ENCODE peak calls at places on chromosomes 16 and 17, in five cellular contexts. M is mucosa of descending colon; U is stimulated activated CD8-positive, alpha-beta memory T cell treated with anti-CD3 and anti-CD28 coated beads, Interleukin-15, amount 100 ng/mL, for 24 hours; T is OCI-LY7; N is occipital lobe. A is an unnamed sample.

GRCh38 chr16:84454611-84455010 is 49.8 kb downstream of the MEAK7 start:
- DNase-seq in M (peak; percentile 10), U (no peak), T (no peak), N (no peak), A (no peak)

GRCh38 chr16:65954446-65954845 is 412.0 kb upstream of the CDH5 start:
- DNase-seq in M (no peak), U (no peak), T (no peak), N (no peak), A (no peak)

GRCh38 chr17:66169839-66170238 is 22.1 kb downstream of the CEP112 start:
- DNase-seq in M (no peak), U (no peak), T (no peak), N (no peak), A (no peak)

GRCh38 chr17:33520404-33521032 is 227.4 kb upstream of the ASIC2 start:
- DNase-seq in M (peak; percentile 62), U (peak; percentile 32), T (peak; percentile 37), N (no peak), A (no peak)

GRCh38 chr17:17781591-17782424 is 55.0 kb downstream of the SREBF1 start:
- DNase-seq in M (peak; percentile 74), U (no peak), T (no peak), N (peak; percentile 78), A (peak; percentile 92)

GRCh38 chr17:77572851-77573250 is 385.7 kb upstream of the TNRC6C start:
- DNase-seq in M (no peak), U (no peak), T (no peak), N (no peak), A (no peak)

GRCh38 chr17:46143827-46144236 is 49.4 kb downstream of the KANSL1 start:
- DNase-seq in M (no peak), U (no peak), T (no peak), N (no peak), A (no peak)

GRCh38 chr16:17312100-17312732 is 158.5 kb downstream of the XYLT1 start:
- DNase-seq in M (peak; percentile 89), U (no peak), T (no peak), N (no peak), A (no peak)

GRCh38 chr17:9178319-9178718 is 157.0 kb downstream of the NTN1 start:
- DNase-seq in M (no peak), U (no peak), T (no peak), N (no peak), A (no peak)

GRCh38 chr16:28538733-28539596 is at the start of gene NUPR1:
- DNase-seq in M (peak; percentile 90), U (no peak), T (no peak), N (peak; percentile 28), A (peak; percentile 81)

GRCh38 chr16:8848939-8849391 is 19.8 kb downstream of the CARHSP1 start:
- DNase-seq in M (no peak), U (no peak), T (no peak), N (no peak), A (no peak)

GRCh38 chr16:81482329-81483063 is 37.9 kb downstream of the CMIP start:
- DNase-seq in M (no peak), U (no peak), T (no peak), N (no peak), A (no peak)

GRCh38 chr16:57260294-57260929 is 15.4 kb downstream of the ARL2BP start:
- DNase-seq in M (no peak), U (no peak), T (peak; percentile 21), N (no peak), A (peak; percentile 92)

GRCh38 chr17:64084940-64085649 is 44.8 kb downstream of the ERN1 start:
- DNase-seq in M (no peak), U (no peak), T (no peak), N (no peak), A (no peak)

GRCh38 chr17:16464641-16465312 is 27.2 kb downstream of the LRRC75A start:
- DNase-seq in M (peak; percentile 60), U (no peak), T (no peak), N (no peak), A (no peak)

GRCh38 chr17:49565948-49566491 is 9.7 kb upstream of the NXPH3 start:
- DNase-seq in M (no peak), U (no peak), T (no peak), N (peak; percentile 60), A (peak; percentile 35)

GRCh38 chr17:5592382-5592781 is 8.1 kb upstream of the NLRP1 start:
- DNase-seq in M (no peak), U (no peak), T (peak; percentile 62), N (no peak), A (no peak)

GRCh38 chr16:75228143-75228976 is 9.6 kb downstream of the CTRB1 start:
- DNase-seq in M (no peak), U (no peak), T (no peak), N (no peak), A (no peak)

GRCh38 chr16:57610611-57611010 is 17.8 kb upstream of the ADGRG1 start:
- DNase-seq in M (no peak), U (no peak), T (no peak), N (no peak), A (no peak)

GRCh38 chr17:65055280-65055707 is 1.2 kb downstream of the GNA13 start:
- DNase-seq in M (no peak), U (no peak), T (peak; percentile 52), N (no peak), A (no peak)

GRCh38 chr16:85234310-85235235 is 122.3 kb upstream of the CIBAR2 start:
- DNase-seq in M (peak; percentile 65), U (no peak), T (no peak), N (no peak), A (no peak)

GRCh38 chr17:76868669-76869208 is 535 bp downstream of the MGAT5B start:
- DNase-seq in M (no peak), U (no peak), T (no peak), N (no peak), A (no peak)

GRCh38 chr17:49676276-49676868 is 1.5 kb downstream of the SPOP start:
- DNase-seq in M (no peak), U (no peak), T (peak; percentile 96), N (no peak), A (peak; percentile 56)

GRCh38 chr16:18853694-18854093 is 52.3 kb upstream of the ARL6IP1 start:
- DNase-seq in M (no peak), U (no peak), T (no peak), N (no peak), A (no peak)

GRCh38 chr16:48813485-48813884 is 203.5 kb upstream of the N4BP1 start:
- DNase-seq in M (no peak), U (no peak), T (no peak), N (no peak), A (no peak)

GRCh38 chr16:88761830-88762229 is 23.2 kb downstream of the PIEZO1 start:
- DNase-seq in M (no peak), U (no peak), T (no peak), N (no peak), A (no peak)

GRCh38 chr17:38535886-38536285 is 69.9 kb downstream of the SRCIN1 start:
- DNase-seq in M (no peak), U (no peak), T (no peak), N (no peak), A (no peak)

GRCh38 chr17:72977768-72978417 is 114.6 kb downstream of the SLC39A11 start:
- DNase-seq in M (no peak), U (no peak), T (no peak), N (no peak), A (no peak)

GRCh38 chr17:57257213-57257873 is 1.0 kb downstream of the MSI2 start:
- DNase-seq in M (peak; percentile 36), U (no peak), T (peak; percentile 39), N (no peak), A (no peak)

GRCh38 chr16:46612121-46612520 is 9.1 kb downstream of the SHCBP1 start:
- DNase-seq in M (no peak), U (no peak), T (no peak), N (no peak), A (no peak)

GRCh38 chr17:65398036-65398787 is 163.2 kb downstream of the AXIN2 start:
- DNase-seq in M (no peak), U (no peak), T (no peak), N (no peak), A (no peak)

GRCh38 chr16:82293671-82294070 is 123.6 kb upstream of the MPHOSPH6 start:
- DNase-seq in M (no peak), U (no peak), T (no peak), N (no peak), A (no peak)

GRCh38 chr16:87706278-87707000 is 59.3 kb downstream of the KLHDC4 start:
- DNase-seq in M (no peak), U (no peak), T (no peak), N (no peak), A (no peak)

GRCh38 chr16:54286330-54287017 is at the start of gene IRX3:
- DNase-seq in M (no peak), U (no peak), T (no peak), N (no peak), A (no peak)

GRCh38 chr17:2724783-2725164 is 13.2 kb upstream of the CLUH start:
- DNase-seq in M (peak; percentile 77), U (no peak), T (no peak), N (peak; percentile 31), A (no peak)

GRCh38 chr16:85238233-85238647 is 126.0 kb upstream of the CIBAR2 start:
- DNase-seq in M (peak; percentile 64), U (no peak), T (no peak), N (peak; percentile 34), A (no peak)

GRCh38 chr16:66006485-66006884 is 360.0 kb upstream of the CDH5 start:
- DNase-seq in M (no peak), U (no peak), T (no peak), N (no peak), A (no peak)

A was measured in putamen.